ENCODE peak calls at places on chromosomes 5 and 9, in eight cellular contexts. One of them, this sample, is unnamed.

GRCh38 chr9:20044686-20045085 is 255.8 kb upstream of the SLC24A2 start:
- DNase-seq in right cardiac atrium: no peak
- DNase-seq in stimulated activated CD8-positive, alpha-beta memory T cell treated with anti-CD3 and anti-CD28 coated beads, Interleukin-7, amount 100 ng/mL, for 24 hours: no peak
- DNase-seq in NCI-H460: no peak
- DNase-seq in SK-MEL-5: no peak
- DNase-seq in GM03348: no peak
- DNase-seq in NCI-H2029: no peak
- DNase-seq in AG10803: no peak
- DNase-seq in this sample: no peak

GRCh38 chr5:143933434-143933833 is 121.5 kb downstream of the HMHB1 start:
- DNase-seq in right cardiac atrium: no peak
- DNase-seq in stimulated activated CD8-positive, alpha-beta memory T cell treated with anti-CD3 and anti-CD28 coated beads, Interleukin-7, amount 100 ng/mL, for 24 hours: no peak
- DNase-seq in NCI-H460: no peak
- DNase-seq in SK-MEL-5: no peak
- DNase-seq in GM03348: no peak
- DNase-seq in NCI-H2029: no peak
- DNase-seq in AG10803: no peak
- DNase-seq in this sample: no peak

GRCh38 chr9:9275656-9276055 is 1337.1 kb downstream of the PTPRD start:
- DNase-seq in right cardiac atrium: no peak
- DNase-seq in stimulated activated CD8-positive, alpha-beta memory T cell treated with anti-CD3 and anti-CD28 coated beads, Interleukin-7, amount 100 ng/mL, for 24 hours: no peak
- DNase-seq in NCI-H460: no peak
- DNase-seq in SK-MEL-5: no peak
- DNase-seq in GM03348: no peak
- DNase-seq in NCI-H2029: no peak
- DNase-seq in AG10803: no peak
- DNase-seq in this sample: no peak

GRCh38 chr5:174166231-174167079 is 120.9 kb downstream of the NSG2 start:
- DNase-seq in right cardiac atrium: no peak
- DNase-seq in stimulated activated CD8-positive, alpha-beta memory T cell treated with anti-CD3 and anti-CD28 coated beads, Interleukin-7, amount 100 ng/mL, for 24 hours: no peak
- DNase-seq in NCI-H460: no peak
- DNase-seq in SK-MEL-5: no peak
- DNase-seq in GM03348: no peak
- DNase-seq in NCI-H2029: no peak
- DNase-seq in AG10803: no peak
- DNase-seq in this sample: no peak

GRCh38 chr9:5186416-5187169 is 1.2 kb upstream of the INSL6 start:
- DNase-seq in right cardiac atrium: no peak
- DNase-seq in stimulated activated CD8-positive, alpha-beta memory T cell treated with anti-CD3 and anti-CD28 coated beads, Interleukin-7, amount 100 ng/mL, for 24 hours: no peak
- DNase-seq in NCI-H460: peak; percentile 50
- DNase-seq in SK-MEL-5: peak; percentile 71
- DNase-seq in GM03348: peak; percentile 78
- DNase-seq in NCI-H2029: no peak
- DNase-seq in AG10803: peak; percentile 63
- DNase-seq in this sample: peak; percentile 54

GRCh38 chr5:69502375-69503143 is 10.0 kb downstream of the OCLN start:
- DNase-seq in right cardiac atrium: no peak
- DNase-seq in stimulated activated CD8-positive, alpha-beta memory T cell treated with anti-CD3 and anti-CD28 coated beads, Interleukin-7, amount 100 ng/mL, for 24 hours: no peak
- DNase-seq in NCI-H460: peak; percentile 31
- DNase-seq in SK-MEL-5: no peak
- DNase-seq in GM03348: peak; percentile 41
- DNase-seq in NCI-H2029: no peak
- DNase-seq in AG10803: peak; percentile 70
- DNase-seq in this sample: no peak

GRCh38 chr9:16032799-16033198 is 480.0 kb downstream of the CCDC171 start:
- DNase-seq in right cardiac atrium: no peak
- DNase-seq in stimulated activated CD8-positive, alpha-beta memory T cell treated with anti-CD3 and anti-CD28 coated beads, Interleukin-7, amount 100 ng/mL, for 24 hours: no peak
- DNase-seq in NCI-H460: no peak
- DNase-seq in SK-MEL-5: no peak
- DNase-seq in GM03348: no peak
- DNase-seq in NCI-H2029: no peak
- DNase-seq in AG10803: peak; percentile 42
- DNase-seq in this sample: peak; percentile 50

GRCh38 chr5:120405923-120406322 is 58.2 kb upstream of the PRR16 start:
- DNase-seq in right cardiac atrium: no peak
- DNase-seq in stimulated activated CD8-positive, alpha-beta memory T cell treated with anti-CD3 and anti-CD28 coated beads, Interleukin-7, amount 100 ng/mL, for 24 hours: no peak
- DNase-seq in NCI-H460: no peak
- DNase-seq in SK-MEL-5: peak; percentile 97
- DNase-seq in GM03348: no peak
- DNase-seq in NCI-H2029: no peak
- DNase-seq in AG10803: peak; percentile 42
- DNase-seq in this sample: peak; percentile 71

GRCh38 chr5:171272996-171273970 is 35.8 kb upstream of the TLX3 start:
- DNase-seq in right cardiac atrium: no peak
- DNase-seq in stimulated activated CD8-positive, alpha-beta memory T cell treated with anti-CD3 and anti-CD28 coated beads, Interleukin-7, amount 100 ng/mL, for 24 hours: no peak
- DNase-seq in NCI-H460: no peak
- DNase-seq in SK-MEL-5: peak; percentile 66
- DNase-seq in GM03348: peak; percentile 33
- DNase-seq in NCI-H2029: no peak
- DNase-seq in AG10803: peak; percentile 48
- DNase-seq in this sample: peak; percentile 27

GRCh38 chr9:20041717-20042116 is 252.9 kb upstream of the SLC24A2 start:
- DNase-seq in right cardiac atrium: no peak
- DNase-seq in stimulated activated CD8-positive, alpha-beta memory T cell treated with anti-CD3 and anti-CD28 coated beads, Interleukin-7, amount 100 ng/mL, for 24 hours: no peak
- DNase-seq in NCI-H460: no peak
- DNase-seq in SK-MEL-5: no peak
- DNase-seq in GM03348: no peak
- DNase-seq in NCI-H2029: no peak
- DNase-seq in AG10803: no peak
- DNase-seq in this sample: no peak

GRCh38 chr5:177113566-177114424 is 19.8 kb upstream of the NSD1 start:
- DNase-seq in right cardiac atrium: peak; percentile 87
- DNase-seq in stimulated activated CD8-positive, alpha-beta memory T cell treated with anti-CD3 and anti-CD28 coated beads, Interleukin-7, amount 100 ng/mL, for 24 hours: peak; percentile 63
- DNase-seq in NCI-H460: peak; percentile 72
- DNase-seq in SK-MEL-5: peak; percentile 72
- DNase-seq in GM03348: peak; percentile 92
- DNase-seq in NCI-H2029: peak; percentile 60
- DNase-seq in AG10803: peak; percentile 67
- DNase-seq in this sample: peak; percentile 81

GRCh38 chr9:132877818-132878694 is at the start of gene AK8:
- DNase-seq in right cardiac atrium: peak; percentile 92
- DNase-seq in stimulated activated CD8-positive, alpha-beta memory T cell treated with anti-CD3 and anti-CD28 coated beads, Interleukin-7, amount 100 ng/mL, for 24 hours: peak; percentile 62
- DNase-seq in NCI-H460: peak; percentile 58
- DNase-seq in SK-MEL-5: peak; percentile 59
- DNase-seq in GM03348: peak; percentile 97
- DNase-seq in NCI-H2029: peak; percentile 36
- DNase-seq in AG10803: peak; percentile 73
- DNase-seq in this sample: peak; percentile 82

GRCh38 chr9:123102380-123103113 is 69.1 kb downstream of the GPR21 start:
- DNase-seq in right cardiac atrium: no peak
- DNase-seq in stimulated activated CD8-positive, alpha-beta memory T cell treated with anti-CD3 and anti-CD28 coated beads, Interleukin-7, amount 100 ng/mL, for 24 hours: no peak
- DNase-seq in NCI-H460: no peak
- DNase-seq in SK-MEL-5: peak; percentile 8
- DNase-seq in GM03348: no peak
- DNase-seq in NCI-H2029: no peak
- DNase-seq in AG10803: no peak
- DNase-seq in this sample: no peak

GRCh38 chr5:134590992-134591659 is 41.5 kb downstream of the SAR1B start:
- DNase-seq in right cardiac atrium: no peak
- DNase-seq in stimulated activated CD8-positive, alpha-beta memory T cell treated with anti-CD3 and anti-CD28 coated beads, Interleukin-7, amount 100 ng/mL, for 24 hours: peak; percentile 11
- DNase-seq in NCI-H460: no peak
- DNase-seq in SK-MEL-5: no peak
- DNase-seq in GM03348: no peak
- DNase-seq in NCI-H2029: peak; percentile 2
- DNase-seq in AG10803: no peak
- DNase-seq in this sample: no peak

GRCh38 chr5:176319827-176320554 is 41.6 kb downstream of the KIAA1191 start:
- DNase-seq in right cardiac atrium: no peak
- DNase-seq in stimulated activated CD8-positive, alpha-beta memory T cell treated with anti-CD3 and anti-CD28 coated beads, Interleukin-7, amount 100 ng/mL, for 24 hours: no peak
- DNase-seq in NCI-H460: no peak
- DNase-seq in SK-MEL-5: peak; percentile 36
- DNase-seq in GM03348: peak; percentile 16
- DNase-seq in NCI-H2029: no peak
- DNase-seq in AG10803: peak; percentile 11
- DNase-seq in this sample: peak; percentile 10

GRCh38 chr9:124766815-124767554 is 4.1 kb downstream of the NR6A1 start:
- DNase-seq in right cardiac atrium: no peak
- DNase-seq in stimulated activated CD8-positive, alpha-beta memory T cell treated with anti-CD3 and anti-CD28 coated beads, Interleukin-7, amount 100 ng/mL, for 24 hours: no peak
- DNase-seq in NCI-H460: no peak
- DNase-seq in SK-MEL-5: no peak
- DNase-seq in GM03348: no peak
- DNase-seq in NCI-H2029: no peak
- DNase-seq in AG10803: no peak
- DNase-seq in this sample: no peak

GRCh38 chr5:154916874-154917273 is 21.1 kb downstream of the GEMIN5 start:
- DNase-seq in right cardiac atrium: no peak
- DNase-seq in stimulated activated CD8-positive, alpha-beta memory T cell treated with anti-CD3 and anti-CD28 coated beads, Interleukin-7, amount 100 ng/mL, for 24 hours: no peak
- DNase-seq in NCI-H460: no peak
- DNase-seq in SK-MEL-5: peak; percentile 43
- DNase-seq in GM03348: no peak
- DNase-seq in NCI-H2029: no peak
- DNase-seq in AG10803: no peak
- DNase-seq in this sample: no peak

GRCh38 chr9:89902450-89902849 is 297.6 kb downstream of the GADD45G start:
- DNase-seq in right cardiac atrium: no peak
- DNase-seq in stimulated activated CD8-positive, alpha-beta memory T cell treated with anti-CD3 and anti-CD28 coated beads, Interleukin-7, amount 100 ng/mL, for 24 hours: no peak
- DNase-seq in NCI-H460: no peak
- DNase-seq in SK-MEL-5: no peak
- DNase-seq in GM03348: peak; percentile 42
- DNase-seq in NCI-H2029: no peak
- DNase-seq in AG10803: peak; percentile 86
- DNase-seq in this sample: peak; percentile 30

GRCh38 chr5:141637693-141638419 is 1.1 kb downstream of the RELL2 start:
- DNase-seq in right cardiac atrium: peak; percentile 82
- DNase-seq in stimulated activated CD8-positive, alpha-beta memory T cell treated with anti-CD3 and anti-CD28 coated beads, Interleukin-7, amount 100 ng/mL, for 24 hours: peak; percentile 27
- DNase-seq in NCI-H460: no peak
- DNase-seq in SK-MEL-5: peak; percentile 39
- DNase-seq in GM03348: peak; percentile 69
- DNase-seq in NCI-H2029: no peak
- DNase-seq in AG10803: peak; percentile 34
- DNase-seq in this sample: peak; percentile 82

GRCh38 chr9:76451234-76451633 is 7.7 kb upstream of the GCNT1 start:
- DNase-seq in right cardiac atrium: no peak
- DNase-seq in stimulated activated CD8-positive, alpha-beta memory T cell treated with anti-CD3 and anti-CD28 coated beads, Interleukin-7, amount 100 ng/mL, for 24 hours: no peak
- DNase-seq in NCI-H460: no peak
- DNase-seq in SK-MEL-5: no peak
- DNase-seq in GM03348: peak; percentile 84
- DNase-seq in NCI-H2029: no peak
- DNase-seq in AG10803: peak; percentile 87
- DNase-seq in this sample: no peak

GRCh38 chr5:151038801-151039238 is 18.4 kb downstream of the GPX3 start:
- DNase-seq in right cardiac atrium: no peak
- DNase-seq in stimulated activated CD8-positive, alpha-beta memory T cell treated with anti-CD3 and anti-CD28 coated beads, Interleukin-7, amount 100 ng/mL, for 24 hours: no peak
- DNase-seq in NCI-H460: no peak
- DNase-seq in SK-MEL-5: no peak
- DNase-seq in GM03348: peak; percentile 47
- DNase-seq in NCI-H2029: no peak
- DNase-seq in AG10803: no peak
- DNase-seq in this sample: no peak

GRCh38 chr9:121652037-121652837 is 803 bp downstream of the DAB2IP start:
- DNase-seq in right cardiac atrium: peak; percentile 69
- DNase-seq in stimulated activated CD8-positive, alpha-beta memory T cell treated with anti-CD3 and anti-CD28 coated beads, Interleukin-7, amount 100 ng/mL, for 24 hours: no peak
- DNase-seq in NCI-H460: no peak
- DNase-seq in SK-MEL-5: no peak
- DNase-seq in GM03348: no peak
- DNase-seq in NCI-H2029: no peak
- DNase-seq in AG10803: no peak
- DNase-seq in this sample: peak; percentile 81

GRCh38 chr5:154356256-154356655 is 89.5 kb upstream of the SAP30L start:
- DNase-seq in right cardiac atrium: no peak
- DNase-seq in stimulated activated CD8-positive, alpha-beta memory T cell treated with anti-CD3 and anti-CD28 coated beads, Interleukin-7, amount 100 ng/mL, for 24 hours: no peak
- DNase-seq in NCI-H460: no peak
- DNase-seq in SK-MEL-5: no peak
- DNase-seq in GM03348: peak; percentile 83
- DNase-seq in NCI-H2029: no peak
- DNase-seq in AG10803: peak; percentile 64
- DNase-seq in this sample: peak; percentile 48

GRCh38 chr9:717722-718121 is 123.8 kb upstream of the DMRT1 start:
- DNase-seq in right cardiac atrium: no peak
- DNase-seq in stimulated activated CD8-positive, alpha-beta memory T cell treated with anti-CD3 and anti-CD28 coated beads, Interleukin-7, amount 100 ng/mL, for 24 hours: no peak
- DNase-seq in NCI-H460: no peak
- DNase-seq in SK-MEL-5: no peak
- DNase-seq in GM03348: no peak
- DNase-seq in NCI-H2029: no peak
- DNase-seq in AG10803: no peak
- DNase-seq in this sample: no peak

GRCh38 chr9:106286249-106286648 is 576.7 kb upstream of the ZNF462 start:
- DNase-seq in right cardiac atrium: no peak
- DNase-seq in stimulated activated CD8-positive, alpha-beta memory T cell treated with anti-CD3 and anti-CD28 coated beads, Interleukin-7, amount 100 ng/mL, for 24 hours: no peak
- DNase-seq in NCI-H460: no peak
- DNase-seq in SK-MEL-5: peak; percentile 89
- DNase-seq in GM03348: no peak
- DNase-seq in NCI-H2029: no peak
- DNase-seq in AG10803: peak; percentile 25
- DNase-seq in this sample: peak; percentile 43